ENCODE peak calls at places on chromosomes 4 and X, in four cellular contexts. Z is head of caudate nucleus, T is RKO, P is NCI-H1105. C is an unnamed sample.

GRCh38 chr4:97589481-97590196 is 553.6 kb downstream of the STPG2 start:
- DNase-seq in Z (no peak), T (no peak), P (no peak), C (no peak)

GRCh38 chr4:89064848-89065247 is 7.9 kb upstream of the FAM13A start:
- DNase-seq in Z (no peak), T (no peak), P (no peak), C (no peak)

GRCh38 chrX:103688949-103689348 is 2.5 kb upstream of the MORF4L2 start:
- DNase-seq in Z (no peak), T (peak), P (peak), C (no peak)

GRCh38 chr4:5004496-5004895 is 14.8 kb downstream of the CYTL1 start:
- DNase-seq in Z (no peak), T (no peak), P (no peak), C (no peak)

GRCh38 chr4:149884529-149885206 is 69.0 kb upstream of the IQCM start:
- DNase-seq in Z (no peak), T (no peak), P (no peak), C (no peak)

GRCh38 chr4:76526585-76526990 is 91.6 kb downstream of the SHROOM3 start:
- DNase-seq in Z (no peak), T (no peak), P (no peak), C (no peak)

GRCh38 chrX:118536687-118537461 is 41.3 kb downstream of the DOCK11 start:
- DNase-seq in Z (peak), T (peak), P (no peak), C (no peak)

GRCh38 chrX:42778096-42778495 is at the start of gene PPP1R2C:
- DNase-seq in Z (no peak), T (no peak), P (no peak), C (no peak)

GRCh38 chrX:131067846-131068745 is 9.9 kb downstream of the ARHGAP36 start:
- DNase-seq in Z (no peak), T (no peak), P (no peak), C (no peak)

GRCh38 chrX:119790977-119791436 is 423 bp downstream of the RPL39 start:
- DNase-seq in Z (no peak), T (peak), P (peak), C (peak)

GRCh38 chr4:114659386-114660008 is 60.9 kb downstream of the UGT8 start:
- DNase-seq in Z (peak), T (peak), P (peak), C (peak)

GRCh38 chr4:19014594-19014993 is 993.0 kb upstream of the LCORL start:
- DNase-seq in Z (no peak), T (no peak), P (no peak), C (no peak)

GRCh38 chr4:40475609-40476008 is 140.5 kb downstream of the CHRNA9 start:
- DNase-seq in Z (no peak), T (no peak), P (no peak), C (no peak)

GRCh38 chrX:14409341-14409740 is 120.0 kb upstream of the GLRA2 start:
- DNase-seq in Z (no peak), T (peak), P (no peak), C (no peak)

GRCh38 chrX:13816899-13817298 is at the start of gene GPM6B:
- DNase-seq in Z (peak), T (no peak), P (no peak), C (no peak)

GRCh38 chr4:62080431-62080830 is 880.3 kb downstream of the ADGRL3 start:
- DNase-seq in Z (no peak), T (no peak), P (no peak), C (no peak)

GRCh38 chr4:81572398-81572797 is 100.7 kb upstream of the RASGEF1B start:
- DNase-seq in Z (no peak), T (no peak), P (no peak), C (no peak)

GRCh38 chrX:11190745-11191510 is 79.8 kb downstream of the HCCS start:
- DNase-seq in Z (no peak), T (no peak), P (peak), C (no peak)

GRCh38 chr4:7160951-7161440 is 31.3 kb upstream of the SORCS2 start:
- DNase-seq in Z (no peak), T (no peak), P (no peak), C (no peak)

GRCh38 chr4:31272662-31273061 is 552.5 kb downstream of the PCDH7 start:
- DNase-seq in Z (no peak), T (no peak), P (no peak), C (no peak)

GRCh38 chr4:156347412-156348075 is 393.9 kb upstream of the CTSO start:
- DNase-seq in Z (no peak), T (peak), P (no peak), C (no peak)

GRCh38 chrX:2863646-2864045 is 34.9 kb downstream of the GYG2 start:
- DNase-seq in Z (no peak), T (no peak), P (no peak), C (no peak)

GRCh38 chr4:52713456-52713937 is 37.7 kb downstream of the ERVMER34-1 start:
- DNase-seq in Z (no peak), T (peak), P (no peak), C (no peak)

GRCh38 chr4:124523816-124524215 is 188.7 kb downstream of the ANKRD50 start:
- DNase-seq in Z (no peak), T (no peak), P (no peak), C (no peak)

GRCh38 chr4:48329193-48329592 is 12.1 kb upstream of the SLAIN2 start:
- DNase-seq in Z (no peak), T (no peak), P (no peak), C (no peak)

GRCh38 chr4:82577451-82577850 is 15.7 kb upstream of the TMEM150C start:
- DNase-seq in Z (no peak), T (no peak), P (no peak), C (no peak)

GRCh38 chr4:159169414-159169813 is 66.5 kb downstream of the RAPGEF2 start:
- DNase-seq in Z (no peak), T (no peak), P (no peak), C (no peak)

GRCh38 chrX:13396887-13397286 is 77.0 kb upstream of the ATXN3L start:
- DNase-seq in Z (no peak), T (no peak), P (no peak), C (no peak)

GRCh38 chr4:56803473-56803872 is 18.0 kb downstream of the SPINK2 start:
- DNase-seq in Z (no peak), T (no peak), P (peak), C (no peak)

GRCh38 chr4:186887211-186887785 is 163.6 kb upstream of the FAT1 start:
- DNase-seq in Z (no peak), T (no peak), P (peak), C (no peak)

GRCh38 chr4:65623509-65623908 is 46.8 kb downstream of the EPHA5 start:
- DNase-seq in Z (no peak), T (peak), P (no peak), C (no peak)

GRCh38 chr4:149158852-149159251 is 656.8 kb downstream of the IQCM start:
- DNase-seq in Z (no peak), T (no peak), P (no peak), C (no peak)

GRCh38 chr4:3034231-3034630 is 40.1 kb downstream of the HTT-AS start:
- DNase-seq in Z (no peak), T (no peak), P (no peak), C (no peak)

GRCh38 chrX:140661657-140662056 is 47.9 kb upstream of the LINC00632 start:
- DNase-seq in Z (no peak), T (peak), P (no peak), C (no peak)

GRCh38 chrX:9071031-9071650 is 37.2 kb upstream of the FAM9B start:
- DNase-seq in Z (no peak), T (no peak), P (no peak), C (no peak)